ENCODE peak calls at places on chromosomes 3 and 15, in four cellular contexts. M, P, B and R are unnamed samples.

GRCh38 chr3:159726231-159726964 is 262.2 kb upstream of the IL12A start:
- DNase-seq in M (peak), P (no peak), B (no peak), R (no peak)

GRCh38 chr3:13119471-13120220 is 46.4 kb upstream of the IQSEC1 start:
- DNase-seq in M (no peak), P (no peak), B (peak), R (no peak)

GRCh38 chr3:27127195-27127594 is 242.0 kb downstream of the NEK10 start:
- DNase-seq in M (no peak), P (no peak), B (no peak), R (no peak)

GRCh38 chr15:39115379-39116057 is 465.4 kb upstream of the THBS1 start:
- DNase-seq in M (peak), P (no peak), B (no peak), R (no peak)

GRCh38 chr3:52429779-52430415 is 15.0 kb downstream of the SEMA3G start:
- DNase-seq in M (no peak), P (no peak), B (peak), R (no peak)

GRCh38 chr15:75028991-75029377 is 5.6 kb downstream of the PPCDC start:
- DNase-seq in M (no peak), P (no peak), B (no peak), R (no peak)

GRCh38 chr3:50519471-50520089 is 16.1 kb upstream of the CACNA2D2 start:
- DNase-seq in M (peak), P (peak), B (no peak), R (peak)

GRCh38 chr3:126133606-126134005 is 46.8 kb downstream of the ALDH1L1 start:
- DNase-seq in M (no peak), P (peak), B (peak), R (peak)

GRCh38 chr3:43366880-43367279 is 80.5 kb downstream of the SNRK start:
- DNase-seq in M (no peak), P (no peak), B (no peak), R (no peak)

GRCh38 chr3:100107227-100107626 is 7.1 kb downstream of the FILIP1L start:
- DNase-seq in M (peak), P (no peak), B (no peak), R (no peak)

GRCh38 chr3:54343495-54343894 is 221.1 kb downstream of the CACNA2D3 start:
- DNase-seq in M (no peak), P (no peak), B (no peak), R (no peak)

GRCh38 chr15:66740802-66741201 is 38.8 kb downstream of the SMAD6 start:
- DNase-seq in M (peak), P (peak), B (peak), R (peak)

GRCh38 chr15:78061963-78062427 is 15.5 kb downstream of the TBC1D2B start:
- DNase-seq in M (peak), P (no peak), B (no peak), R (no peak)

DNA sequence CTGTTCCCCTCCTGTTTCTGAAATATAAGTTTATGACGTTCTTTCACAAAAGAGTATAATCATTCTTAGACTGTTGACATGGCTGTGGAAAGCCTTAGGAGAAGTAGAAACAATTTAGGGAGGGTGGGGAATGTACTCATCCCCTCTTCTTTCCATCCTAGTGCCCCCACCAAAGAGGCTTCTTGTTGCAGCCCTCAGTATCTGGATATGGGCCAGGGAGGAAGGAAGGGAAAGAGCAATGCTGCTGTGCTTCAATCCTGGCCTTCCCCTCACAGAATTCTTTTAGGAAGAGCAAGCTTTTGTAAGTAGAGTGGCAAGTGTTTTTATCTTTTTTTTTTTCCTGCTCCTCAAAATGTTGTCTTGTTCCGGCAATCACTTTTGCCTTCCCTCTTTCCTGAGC is 1.7 kb downstream of the INAFM2 start:
- DNase-seq in M (no peak), P (no peak), B (no peak), R (no peak)
- H3K4me3 ChIP-seq in M (peak), P (peak), B (peak), R (peak)

DNA sequence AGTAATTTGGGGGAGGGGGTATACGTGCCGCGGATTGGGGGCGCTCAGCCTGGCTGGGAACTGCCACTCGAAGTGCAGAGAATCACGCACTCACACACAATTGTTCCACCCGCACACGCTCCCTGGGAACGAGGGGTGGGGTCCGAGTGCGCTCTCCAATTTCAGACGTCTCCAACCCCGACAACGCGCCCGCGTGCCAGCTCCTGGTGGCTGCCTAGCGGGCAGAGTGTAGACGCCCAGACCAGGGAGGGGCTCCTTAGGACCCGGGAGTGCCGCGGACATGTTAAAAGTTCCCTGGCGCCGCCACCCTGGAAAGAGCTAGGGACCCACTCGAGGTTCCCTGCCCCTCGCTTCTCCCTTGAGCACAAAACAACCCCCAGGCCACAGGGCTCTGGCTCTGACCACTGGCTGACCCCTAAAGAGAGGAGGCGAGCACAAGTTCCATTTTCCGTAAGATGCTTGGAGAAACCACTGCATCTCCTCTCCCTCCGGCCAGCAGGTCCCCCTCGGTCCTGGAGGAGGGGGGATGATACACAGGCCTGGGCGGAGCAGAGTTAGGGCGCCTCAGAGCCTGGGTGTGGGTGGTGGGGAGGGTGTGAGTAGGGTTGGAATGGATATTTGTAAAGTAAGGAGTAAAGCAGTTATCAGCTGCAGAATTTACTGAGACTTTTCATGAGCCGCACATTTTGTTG is 897 bp upstream of the ANKRD63 start:
- DNase-seq in M (no peak), P (no peak), B (no peak), R (no peak)
- H3K4me3 ChIP-seq in M (no peak), P (no peak), B (no peak), R (no peak)

DNA sequence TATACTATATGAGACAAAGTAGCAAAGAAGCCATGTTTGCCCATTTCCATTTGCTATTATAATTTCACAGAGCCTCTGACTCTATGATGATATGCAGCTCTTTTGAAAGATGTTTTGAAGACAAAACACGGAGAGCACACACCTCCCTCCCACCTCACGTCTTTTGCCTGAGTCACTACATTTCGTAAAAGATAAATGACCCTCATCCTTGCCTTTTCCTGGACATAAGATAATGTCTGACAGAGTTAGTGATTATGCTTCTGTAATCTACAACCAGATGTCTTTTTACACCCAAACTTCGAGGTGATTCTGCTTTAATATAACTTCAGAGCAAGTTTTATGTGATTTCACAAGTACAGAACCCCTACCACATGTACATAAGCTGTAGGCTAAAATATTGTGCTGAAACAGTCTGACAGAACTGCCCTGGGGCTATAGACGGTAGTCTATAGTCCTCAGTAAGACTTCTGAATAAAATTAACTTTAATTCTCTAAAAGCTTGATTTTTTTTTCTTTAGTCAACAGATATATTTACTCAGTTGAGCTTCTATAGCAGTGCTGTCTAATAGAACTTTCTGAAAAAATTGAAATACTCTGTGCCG is 99.9 kb downstream of the CD200R1L start:
- DNase-seq in M (no peak), P (no peak), B (no peak), R (no peak)
- H3K4me3 ChIP-seq in M (no peak), P (no peak), B (no peak), R (no peak)

GRCh38 chr15:31347981-31348803 is 21.6 kb downstream of the KLF13 start:
- DNase-seq in M (no peak), P (no peak), B (no peak), R (no peak)

GRCh38 chr15:31344824-31345605 is 18.4 kb downstream of the KLF13 start:
- DNase-seq in M (no peak), P (no peak), B (no peak), R (peak)

GRCh38 chr15:31347067-31347975 is 20.7 kb downstream of the KLF13 start:
- DNase-seq in M (no peak), P (no peak), B (no peak), R (no peak)

GRCh38 chr15:31345606-31346366 is 19.2 kb downstream of the KLF13 start:
- DNase-seq in M (no peak), P (no peak), B (no peak), R (peak)

DNA sequence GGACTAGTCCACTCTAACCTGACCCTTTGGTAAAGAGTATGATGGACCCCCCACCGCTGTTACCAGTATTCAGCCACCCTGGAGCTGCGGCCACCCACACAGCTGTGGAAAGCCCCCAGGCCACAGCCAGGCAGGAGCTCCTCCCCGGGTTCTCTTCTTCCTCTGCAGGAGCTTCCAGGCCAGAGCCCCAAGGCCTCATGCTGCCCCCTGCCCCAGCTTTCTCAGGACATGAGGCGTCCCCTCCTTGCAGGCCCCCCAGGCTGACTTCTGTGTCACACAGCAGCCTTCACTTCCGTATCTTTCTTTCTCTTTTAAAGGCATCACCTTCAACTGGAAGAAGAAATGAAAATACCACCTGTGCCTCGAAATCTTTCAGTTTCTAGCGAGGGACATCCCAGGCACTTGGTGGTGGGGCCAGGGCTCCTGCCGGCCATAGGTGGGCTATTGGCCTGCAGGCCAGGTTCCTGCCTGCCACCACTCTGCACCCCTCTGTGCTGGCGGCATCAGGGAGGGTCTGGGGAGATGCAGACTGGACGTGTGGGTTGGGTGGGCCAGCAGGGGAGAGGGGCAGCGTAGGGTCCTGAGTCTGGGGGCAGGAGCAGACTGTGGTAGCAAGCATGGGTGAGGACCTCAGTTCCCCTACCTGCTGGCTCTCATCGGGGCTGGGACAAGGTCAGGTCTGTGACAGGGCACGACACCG is 19.9 kb downstream of the KLF13 start:
- DNase-seq in M (no peak), P (no peak), B (no peak), R (no peak)
- H3K4me3 ChIP-seq in M (no peak), P (no peak), B (no peak), R (peak)

DNA sequence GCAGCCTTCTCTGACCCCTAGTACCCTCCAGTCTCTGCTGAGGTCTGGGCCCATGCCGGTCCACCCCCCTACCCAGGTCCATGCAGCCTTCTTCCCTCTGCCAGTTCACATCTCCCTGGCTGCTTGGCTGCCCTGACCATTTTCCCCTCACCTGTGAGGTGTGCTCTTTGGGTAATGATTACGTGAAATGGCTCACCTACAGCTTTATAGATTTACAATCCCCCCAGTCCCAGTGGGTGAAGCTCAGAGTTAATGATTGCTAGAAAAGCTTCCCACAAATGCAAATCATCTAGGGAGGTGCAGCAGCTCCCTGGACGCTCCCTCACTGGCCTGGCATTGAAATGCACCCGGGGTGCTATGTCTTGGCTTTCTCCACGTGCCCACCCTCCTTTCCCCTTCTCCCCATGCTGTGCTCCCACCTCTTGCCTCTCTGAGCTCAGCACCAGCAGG is 18.7 kb downstream of the PAQR5 start:
- DNase-seq in M (no peak), P (no peak), B (no peak), R (no peak)
- H3K4me3 ChIP-seq in M (no peak), P (no peak), B (no peak), R (no peak)

GRCh38 chr3:137946341-137946973 is 63.5 kb upstream of the CLDN18 start:
- DNase-seq in M (peak), P (peak), B (peak), R (no peak)
- H3K4me3 ChIP-seq in M (no peak), P (no peak), B (no peak), R (no peak)

DNA sequence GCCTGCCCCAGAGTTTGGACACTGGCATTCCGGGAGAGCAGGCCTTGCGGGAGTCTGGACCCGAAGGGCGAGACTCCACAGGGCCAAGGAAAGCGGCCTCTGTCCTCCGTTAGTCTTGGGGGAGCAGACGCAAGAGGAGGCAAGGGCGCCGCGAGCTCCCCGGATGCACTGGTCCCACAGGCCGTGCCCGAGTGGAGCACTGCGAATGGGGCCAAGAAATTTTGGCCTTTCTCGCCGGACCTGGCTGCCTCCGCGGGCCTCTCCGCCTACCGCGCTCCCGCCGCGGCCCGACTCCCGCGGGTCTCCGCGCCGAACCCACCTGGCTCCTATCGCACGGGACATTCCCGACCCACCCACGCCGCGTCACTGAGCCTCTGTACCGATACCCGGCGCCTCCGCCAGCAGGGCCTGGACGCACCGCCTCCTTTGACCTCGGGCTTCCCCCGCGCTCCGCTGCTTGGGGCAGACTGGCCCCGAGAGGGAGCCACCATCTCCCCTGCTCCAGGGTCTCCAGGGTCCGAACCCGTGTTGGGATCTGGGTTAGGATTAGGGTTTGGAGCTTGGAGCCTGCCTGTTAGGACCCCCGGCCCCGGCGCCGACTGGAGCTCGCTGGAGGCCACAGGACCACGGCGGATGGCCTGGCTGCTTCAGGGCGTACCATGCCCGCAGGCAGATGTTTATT is 11.8 kb downstream of the SHOX2 start:
- DNase-seq in M (no peak), P (no peak), B (no peak), R (no peak)
- H3K4me3 ChIP-seq in M (no peak), P (peak), B (no peak), R (peak)